ENCODE peak calls at places on chromosomes 4 and X, in six cellular contexts. L, I, R, C, B and U are unnamed samples.

GRCh38 chr4:108356209-108356535 is 187.4 kb upstream of the LEF1 start:
- DNase-seq in B (no peak), L (no peak), C (no peak), R (no peak), I (no peak), U (no peak)

GRCh38 chr4:55103224-55103623 is 22.2 kb downstream of the KDR start:
- DNase-seq in I (no peak), L (no peak), B (no peak), R (no peak), C (no peak), U (no peak)

GRCh38 chrX:95885074-95885473 is 799.6 kb upstream of the DIAPH2 start:
- DNase-seq in I (peak; percentile 18), B (peak; percentile 36), R (no peak), L (peak; percentile 30), C (no peak), U (peak; percentile 82)

GRCh38 chrX:25976683-25977310 is 161.3 kb upstream of the MAGEB18 start:
- DNase-seq in B (no peak), L (no peak), I (no peak), R (no peak), C (no peak), U (no peak)

GRCh38 chr4:82588871-82589270 is 27.1 kb upstream of the TMEM150C start:
- DNase-seq in C (no peak), R (no peak), L (no peak), B (no peak), I (no peak), U (no peak)

GRCh38 chrX:103791233-103791632 is 14.6 kb downstream of the PLP1 start:
- DNase-seq in B (peak; percentile 21), R (no peak), I (no peak), C (no peak), L (no peak), U (no peak)

GRCh38 chr4:26150948-26151347 is 169.9 kb upstream of the RBPJ start:
- DNase-seq in L (no peak), I (peak; percentile 50), R (no peak), C (no peak), B (no peak), U (peak; percentile 30)

GRCh38 chrX:9619581-9619980 is 146.1 kb downstream of the GPR143 start:
- DNase-seq in B (no peak), C (no peak), I (no peak), R (no peak), L (no peak), U (no peak)

GRCh38 chr4:5707366-5708133 is 809 bp downstream of the EVC2 start:
- DNase-seq in R (no peak), C (no peak), I (no peak), L (no peak), B (no peak), U (no peak)

GRCh38 chrX:13094374-13094773 is 50.0 kb upstream of the FAM9C start:
- DNase-seq in R (no peak), C (no peak), L (no peak), I (no peak), B (no peak), U (no peak)

GRCh38 chrX:101550825-101551767 is 749 bp downstream of the ARMCX1 start:
- DNase-seq in C (no peak), L (no peak), R (peak; percentile 55), B (peak; percentile 15), I (peak; percentile 20), U (no peak)

GRCh38 chr4:98203406-98204235 is 57.6 kb upstream of the RAP1GDS1 start:
- DNase-seq in C (no peak), L (no peak), B (no peak), I (no peak), R (no peak), U (no peak)

GRCh38 chrX:109629310-109629709 is 4.3 kb upstream of the KCNE5 start:
- DNase-seq in R (no peak), I (no peak), L (no peak), B (no peak), C (no peak), U (no peak)

GRCh38 chrX:9788908-9789307 is 2.7 kb downstream of the SHROOM2 start:
- DNase-seq in L (no peak), R (no peak), I (no peak), B (no peak), C (no peak), U (peak; percentile 53)

GRCh38 chr4:168845897-168846296 is 164.2 kb downstream of the CBR4 start:
- DNase-seq in C (no peak), I (no peak), B (no peak), R (no peak), L (no peak), U (no peak)

GRCh38 chr4:33072340-33073089 is 2352.3 kb downstream of the PCDH7 start:
- DNase-seq in L (no peak), R (no peak), I (no peak), C (no peak), B (no peak), U (no peak)

GRCh38 chr4:7897811-7898210 is 41.9 kb downstream of the AFAP1 start:
- DNase-seq in L (no peak), C (no peak), B (no peak), I (peak; percentile 79), R (no peak), U (no peak)

GRCh38 chr4:83974111-83974789 is 438.3 kb downstream of the GPAT3 start:
- DNase-seq in B (no peak), R (no peak), I (no peak), L (no peak), C (no peak), U (peak; percentile 21)

GRCh38 chrX:78119521-78120227 is 15.6 kb downstream of the PGK1 start:
- DNase-seq in L (no peak), C (no peak), B (no peak), I (no peak), R (no peak), U (peak; percentile 24)

GRCh38 chr4:970046-970745 is 3.2 kb downstream of the DGKQ start:
- DNase-seq in C (no peak), I (no peak), L (peak; percentile 41), R (no peak), B (no peak), U (no peak)

GRCh38 chr4:3769642-3770184 is 3.5 kb downstream of the ADRA2C start:
- DNase-seq in R (no peak), L (no peak), I (no peak), C (no peak), B (no peak), U (no peak)

GRCh38 chr4:88720749-88721428 is 23.3 kb upstream of the NAP1L5 start:
- DNase-seq in C (no peak), B (no peak), L (no peak), I (no peak), R (no peak), U (no peak)

GRCh38 chr4:96912731-96913130 is 1072.8 kb downstream of the PDHA2 start:
- DNase-seq in R (no peak), L (no peak), C (no peak), B (no peak), I (no peak), U (no peak)

GRCh38 chrX:38275615-38276014 is 51.7 kb downstream of the RPGR start:
- DNase-seq in C (no peak), L (no peak), I (peak; percentile 89), R (no peak), B (peak; percentile 66), U (peak; percentile 82)

GRCh38 chr4:188403272-188403671 is 264.0 kb downstream of the TRIML1 start:
- DNase-seq in L (no peak), C (no peak), B (no peak), R (peak; percentile 41), I (no peak), U (peak; percentile 11)

GRCh38 chrX:2828404-2829065 is at the start of gene GYG2:
- DNase-seq in L (peak; percentile 35), R (peak; percentile 67), C (no peak), I (no peak), B (no peak), U (no peak)

GRCh38 chrX:109774706-109775105 is 41.6 kb upstream of the ACSL4 start:
- DNase-seq in L (no peak), R (no peak), C (no peak), I (peak; percentile 68), B (peak; percentile 71), U (peak; percentile 81)

GRCh38 chr4:41877020-41877796 is 58.0 kb upstream of the TMEM33 start:
- DNase-seq in L (no peak), C (no peak), R (no peak), I (no peak), B (no peak), U (no peak)

GRCh38 chr4:51842554-51843308 is at the start of gene DCUN1D4:
- DNase-seq in C (peak; percentile 92), I (peak; percentile 100), R (peak; percentile 100), B (peak; percentile 100), L (peak; percentile 100), U (peak; percentile 100)
- TF ChIP-seq CTCF in C (peak; percentile 26), I (no peak), R (no peak), B (peak; percentile 53), L (peak; percentile 39), U (no peak)

GRCh38 chrX:154462396-154462795 is 4.3 kb downstream of the PLXNA3 start:
- DNase-seq in R (no peak), B (no peak), C (no peak), L (no peak), I (no peak), U (no peak)

GRCh38 chrX:154458116-154458953 is at the start of gene PLXNA3:
- DNase-seq in L (peak; percentile 53), C (peak; percentile 61), R (peak; percentile 47), B (no peak), I (no peak), U (peak; percentile 28)

GRCh38 chrX:154458954-154459829 is 1.1 kb downstream of the PLXNA3 start:
- DNase-seq in L (peak; percentile 53), B (no peak), C (no peak), I (no peak), R (no peak), U (peak; percentile 29)

GRCh38 chrX:154459843-154460242 is 1.8 kb downstream of the PLXNA3 start:
- DNase-seq in C (no peak), I (no peak), R (no peak), B (no peak), L (no peak), U (no peak)

GRCh38 chrX:154460326-154460725 is 2.2 kb downstream of the PLXNA3 start:
- DNase-seq in C (no peak), I (no peak), R (no peak), L (no peak), B (no peak), U (no peak)
- TF ChIP-seq CTCF in C (no peak), I (no peak), R (no peak), L (no peak), B (peak; percentile 18), U (no peak)

GRCh38 chr4:118680808-118681207 is 4.4 kb upstream of the METTL14 start:
- DNase-seq in R (no peak), C (no peak), I (no peak), B (no peak), L (no peak), U (no peak)

DNA sequence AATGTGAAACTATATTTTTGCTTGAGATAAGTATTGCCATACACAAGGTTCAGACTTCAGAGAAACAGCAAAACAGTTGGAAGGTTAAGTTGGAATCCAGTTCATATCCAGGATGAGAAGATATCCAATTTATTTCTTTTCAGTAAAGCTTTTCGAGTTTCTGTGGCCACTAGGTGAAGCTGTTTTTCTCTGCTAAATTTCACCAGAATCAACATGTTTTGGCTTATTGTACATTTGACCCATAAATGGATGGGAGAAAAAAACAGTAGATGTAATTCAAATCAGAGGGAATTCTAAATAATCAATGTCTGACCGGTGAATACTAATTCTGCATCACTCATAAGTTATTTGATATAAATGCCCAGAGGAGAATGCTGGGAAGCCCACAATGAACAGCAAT is 9.1 kb upstream of the METTL14 start:
- DNase-seq in C (no peak), L (no peak), R (no peak), B (no peak), I (no peak), U (no peak)
- TF ChIP-seq CTCF in C (no peak), L (no peak), R (no peak), B (peak; percentile 21), I (no peak), U (no peak)

GRCh38 chr4:27198246-27198645 is 337.6 kb downstream of the STIM2 start:
- DNase-seq in C (no peak), L (no peak), R (no peak), B (no peak), I (no peak), U (no peak)
- TF ChIP-seq CTCF in C (no peak), L (no peak), R (no peak), B (no peak), I (no peak), U (no peak)